ENCODE peak calls at places on chromosome 5, in eight cellular contexts. S, I, D, H, P, C, B and A are unnamed samples. For H3K4me1, the result is how much of the 10 kb centered on the place peaks cover.

GRCh38 chr5:81513982-81514381 is 120.0 kb upstream of the ACOT12 start:
- DNase-seq in S (no peak), I (no peak), D (no peak), H (no peak), P (no peak), C (no peak), B (no peak), A (no peak)

GRCh38 chr5:125180222-125180621 is 433.8 kb upstream of the ZNF608 start:
- DNase-seq in S (no peak), I (no peak), D (no peak), H (no peak), P (no peak), C (no peak), B (no peak), A (no peak)

GRCh38 chr5:160159991-160160826 is 41.0 kb upstream of the PWWP2A start:
- DNase-seq in S (no peak), I (peak), D (no peak), H (no peak), P (peak), C (no peak), B (no peak), A (no peak)

GRCh38 chr5:73387630-73388370 is 60.8 kb downstream of the FOXD1 start:
- DNase-seq in S (peak), I (no peak), D (no peak), H (no peak), P (no peak), C (no peak), B (no peak), A (peak)

GRCh38 chr5:176543428-176544182 is 5.5 kb upstream of the CDHR2 start:
- DNase-seq in S (peak), I (peak), D (peak), H (no peak), P (peak), C (peak), B (no peak), A (peak)

GRCh38 chr5:28862860-28863196 is 1824.4 kb upstream of the CDH9 start:
- DNase-seq in S (no peak), I (no peak), D (no peak), H (peak), P (no peak), C (no peak), B (no peak), A (no peak)

GRCh38 chr5:148808864-148809642 is 17.4 kb upstream of the ADRB2 start:
- DNase-seq in S (no peak), I (no peak), D (peak), H (no peak), P (no peak), C (no peak), B (no peak), A (peak)

GRCh38 chr5:83306572-83307241 is 164.8 kb upstream of the VCAN start:
- DNase-seq in S (no peak), I (no peak), D (peak), H (no peak), P (no peak), C (no peak), B (peak), A (no peak)

GRCh38 chr5:145778144-145778900 is 56.8 kb downstream of the PRELID2 start:
- DNase-seq in S (no peak), I (no peak), D (peak), H (no peak), P (no peak), C (no peak), B (peak), A (no peak)

GRCh38 chr5:55030676-55031445 is 6.8 kb downstream of the GZMK start:
- DNase-seq in S (no peak), I (peak), D (no peak), H (no peak), P (no peak), C (no peak), B (no peak), A (no peak)

GRCh38 chr5:55033568-55033967 is 9.5 kb downstream of the GZMK start:
- DNase-seq in S (no peak), I (no peak), D (no peak), H (no peak), P (no peak), C (no peak), B (no peak), A (no peak)

GRCh38 chr5:55027589-55027988 is 3.5 kb downstream of the GZMK start:
- DNase-seq in S (no peak), I (no peak), D (no peak), H (no peak), P (no peak), C (no peak), B (no peak), A (peak)

GRCh38 chr5:55030220-55030619 is 6.2 kb downstream of the GZMK start:
- DNase-seq in S (no peak), I (peak), D (no peak), H (no peak), P (no peak), C (no peak), B (no peak), A (no peak)

DNA sequence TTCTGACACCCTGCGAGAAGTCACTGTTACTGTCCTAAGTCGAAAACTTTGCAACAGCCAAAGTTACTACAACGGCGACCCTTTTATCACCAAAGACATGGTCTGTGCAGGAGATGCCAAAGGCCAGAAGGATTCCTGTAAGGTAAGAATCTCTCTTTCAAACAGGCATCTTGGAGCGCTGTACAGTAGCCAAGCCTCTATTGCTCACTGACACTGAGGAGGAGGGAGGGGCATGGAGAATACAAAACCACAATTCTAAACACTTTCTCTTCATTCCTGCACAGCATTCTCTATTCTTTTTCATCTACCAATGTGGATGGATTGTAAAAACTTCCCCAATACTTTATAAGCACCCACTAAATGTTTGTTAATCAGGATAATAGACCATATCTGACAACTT is 7.4 kb downstream of the GZMK start:
- DNase-seq in S (no peak), I (no peak), D (no peak), H (no peak), P (no peak), C (no peak), B (no peak), A (no peak)
- H3K4me1 ChIP-seq in S (under half), I (under half), D (under half), H (under half), P (under half), C (under half), B (under half), A (half or more)

GRCh38 chr5:147481857-147482256 is 28.0 kb downstream of the DPYSL3 start:
- DNase-seq in S (no peak), I (no peak), D (no peak), H (no peak), P (no peak), C (no peak), B (no peak), A (no peak)
- H3K27ac ChIP-seq in S (no peak), I (no peak), D (peak), H (no peak), P (no peak), C (no peak), B (peak), A (no peak)

DNA sequence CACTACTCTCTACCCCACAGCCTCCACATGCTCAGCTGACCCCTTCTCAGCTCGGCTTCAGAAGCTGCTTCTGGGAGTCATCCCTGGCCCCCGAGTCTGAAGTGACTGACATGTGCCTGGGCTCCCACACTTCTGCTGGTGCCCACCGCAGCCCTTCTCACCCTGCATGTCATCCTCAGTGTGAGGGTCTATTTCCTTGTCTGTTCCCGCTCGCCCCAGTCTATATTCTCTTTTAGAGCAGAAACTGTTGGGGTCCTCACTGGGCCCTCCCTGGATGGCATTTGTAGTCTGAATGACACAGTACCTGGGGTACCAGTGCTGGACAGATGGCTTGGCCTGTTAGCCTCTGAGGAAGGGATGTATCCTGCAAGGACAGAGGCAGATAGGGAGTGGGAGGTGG is 5.3 kb downstream of the ECSCR start:
- DNase-seq in S (no peak), I (no peak), D (peak), H (no peak), P (no peak), C (no peak), B (no peak), A (no peak)
- H3K4me1 ChIP-seq in S (half or more), I (under half), D (under half), H (under half), P (under half), C (under half), B (under half), A (half or more)

GRCh38 chr5:107544476-107544875 is 126.3 kb downstream of the EFNA5 start:
- DNase-seq in S (no peak), I (no peak), D (no peak), H (no peak), P (no peak), C (no peak), B (no peak), A (no peak)
- H3K27ac ChIP-seq in S (no peak), I (peak), D (no peak), H (no peak), P (peak), C (peak), B (peak), A (no peak)

DNA sequence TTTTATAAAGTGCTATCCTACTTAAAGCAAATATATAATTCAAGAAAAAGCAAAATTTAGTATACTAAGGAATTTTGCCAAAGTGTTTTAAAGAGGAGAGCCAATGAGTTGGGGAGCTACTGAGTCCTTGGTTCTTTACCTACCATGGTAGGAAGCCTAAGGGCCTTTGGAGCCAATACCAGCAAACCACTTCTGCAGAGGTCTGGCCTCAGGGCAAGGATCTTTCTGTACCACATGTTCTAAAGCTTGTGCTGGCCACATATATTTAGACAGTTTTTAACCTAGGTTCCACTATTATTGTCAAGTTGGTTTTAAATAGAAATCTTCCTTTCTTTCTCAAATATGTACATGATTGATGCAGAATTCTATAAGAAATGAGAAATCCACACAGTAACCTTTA is 172.3 kb upstream of the NREP start:
- DNase-seq in S (no peak), I (no peak), D (no peak), H (no peak), P (no peak), C (no peak), B (no peak), A (no peak)
- H3K4me1 ChIP-seq in S (under half), I (under half), D (under half), H (under half), P (under half), C (under half), B (under half), A (under half)